ENCODE peak calls at places on chromosome 2, in seven cellular contexts. R, W, P, E, Z, M and I are unnamed samples.

GRCh38 chr2:37829616-37830385 is 95.3 kb upstream of the RMDN2 start:
- DNase-seq in R (no peak), P (no peak), M (peak), E (no peak), Z (no peak), W (no peak), I (no peak)

GRCh38 chr2:104521247-104521646 is 332.7 kb upstream of the POU3F3 start:
- DNase-seq in M (no peak), E (no peak), W (no peak), R (no peak), Z (peak), P (no peak), I (no peak)

GRCh38 chr2:98148968-98149697 is 62.2 kb downstream of the VWA3B start:
- DNase-seq in W (peak), R (no peak), E (peak), Z (no peak), M (peak), P (peak), I (peak)

GRCh38 chr2:191555092-191555742 is 122.7 kb upstream of the NABP1 start:
- DNase-seq in E (peak), R (peak), Z (peak), W (peak), P (peak), M (peak), I (peak)

GRCh38 chr2:237485304-237485703 is 1.7 kb upstream of the MLPH start:
- DNase-seq in Z (no peak), R (no peak), P (no peak), M (no peak), W (no peak), E (no peak), I (no peak)

GRCh38 chr2:165391791-165392190 is 77.7 kb upstream of the CSRNP3 start:
- DNase-seq in Z (no peak), R (no peak), P (no peak), W (no peak), E (no peak), M (no peak), I (no peak)

GRCh38 chr2:236735742-236736360 is 166.2 kb downstream of the ACKR3 start:
- DNase-seq in R (no peak), M (no peak), E (no peak), P (no peak), W (no peak), Z (peak), I (no peak)

GRCh38 chr2:68912732-68913131 is 40.0 kb downstream of the GKN2 start:
- DNase-seq in P (no peak), E (no peak), W (no peak), M (no peak), Z (no peak), R (no peak), I (no peak)

GRCh38 chr2:14675489-14675888 is 43.0 kb downstream of the LRATD1 start:
- DNase-seq in P (no peak), M (no peak), E (no peak), W (no peak), R (no peak), Z (peak), I (no peak)